ENCODE peak calls at places on chromosomes 3 and 15, in ten cellular contexts. M, U, A, K, Y, O, W, L, B and E are unnamed samples.
A peak's percentile ranks its signal among the peaks of the same experiment; 100 is the strongest.

GRCh38 chr3:14506626-14507344 is 33.4 kb downstream of the GRIP2 start:
- DNase-seq in B (peak; percentile 35), A (no peak), U (peak; percentile 13), L (no peak), M (no peak), W (no peak), K (no peak), Y (no peak), O (no peak), E (no peak)

GRCh38 chr3:138383715-138384114 is 35.3 kb downstream of the MRAS start:
- DNase-seq in K (no peak), U (no peak), B (no peak), O (no peak), W (no peak), Y (no peak), L (no peak), A (no peak), M (no peak), E (no peak)

GRCh38 chr3:86958534-86958933 is 32.4 kb downstream of the VGLL3 start:
- DNase-seq in A (peak; percentile 83), M (peak; percentile 60), K (no peak), L (no peak), O (no peak), Y (no peak), U (no peak), W (no peak), B (no peak), E (no peak)

GRCh38 chr3:112973325-112974177 is 1.4 kb downstream of the CD200R1 start:
- DNase-seq in K (no peak), U (no peak), B (no peak), M (no peak), O (peak; percentile 4), L (peak; percentile 28), Y (no peak), A (no peak), W (no peak), E (no peak)

GRCh38 chr3:65672876-65673815 is 365.6 kb downstream of the MAGI1 start:
- DNase-seq in A (peak; percentile 21), U (no peak), W (peak; percentile 48), Y (peak; percentile 69), K (peak; percentile 19), O (peak; percentile 35), B (peak; percentile 64), L (peak; percentile 1), M (peak; percentile 57), E (peak; percentile 24)

GRCh38 chr3:51974277-51974962 is 444 bp upstream of the ABHD14A start:
- DNase-seq in A (no peak), L (no peak), W (no peak), Y (no peak), O (no peak), M (no peak), K (no peak), B (peak; percentile 74), U (no peak), E (peak; percentile 58)

GRCh38 chr3:114151091-114151490 is 27.8 kb downstream of the DRD3 start:
- DNase-seq in W (no peak), M (no peak), A (no peak), B (no peak), Y (no peak), L (no peak), O (no peak), U (no peak), K (no peak), E (no peak)

GRCh38 chr15:60901647-60902046 is 327.5 kb downstream of the RORA start:
- DNase-seq in K (no peak), M (no peak), Y (no peak), O (no peak), L (no peak), B (no peak), A (no peak), W (no peak), U (peak; percentile 40), E (no peak)

GRCh38 chr15:72758195-72758594 is 25.4 kb downstream of the ADPGK start:
- DNase-seq in A (peak; percentile 89), B (no peak), U (no peak), O (no peak), K (no peak), L (no peak), M (peak; percentile 71), Y (no peak), W (no peak), E (peak; percentile 68)

GRCh38 chr3:166296179-166296783 is 459.1 kb upstream of the BCHE start:
- DNase-seq in Y (no peak), U (no peak), B (no peak), L (no peak), K (no peak), M (no peak), A (no peak), W (no peak), O (no peak), E (no peak)

GRCh38 chr3:14144423-14145075 is 19.7 kb downstream of the TMEM43 start:
- DNase-seq in A (peak; percentile 100), M (peak; percentile 99), O (peak; percentile 56), W (no peak), L (peak; percentile 35), K (peak; percentile 30), Y (no peak), U (peak; percentile 47), B (no peak), E (peak; percentile 83)

GRCh38 chr3:8742921-8743605 is 9.5 kb downstream of the CAV3 start:
- DNase-seq in L (no peak), B (no peak), K (no peak), Y (no peak), A (peak; percentile 77), W (no peak), M (no peak), O (no peak), U (no peak), E (no peak)

GRCh38 chr15:45587861-45588170 is 637 bp downstream of the BLOC1S6 start:
- DNase-seq in U (no peak), K (no peak), L (no peak), B (no peak), M (no peak), A (no peak), O (no peak), Y (no peak), W (no peak), E (no peak)

GRCh38 chr3:184642623-184643308 is 69.1 kb downstream of the MAGEF1 start:
- DNase-seq in M (no peak), B (no peak), L (no peak), U (no peak), K (no peak), A (no peak), O (no peak), Y (no peak), W (no peak), E (no peak)

GRCh38 chr15:94370197-94370987 is 139.0 kb downstream of the MCTP2 start:
- DNase-seq in L (no peak), O (no peak), Y (no peak), K (no peak), M (no peak), A (no peak), W (no peak), U (no peak), B (no peak), E (no peak)

GRCh38 chr3:180829409-180830405 is 82.8 kb upstream of the FXR1 start:
- DNase-seq in L (no peak), Y (no peak), K (no peak), U (no peak), B (no peak), O (no peak), M (no peak), W (no peak), A (no peak), E (no peak)

GRCh38 chr15:68798695-68799094 is 22.0 kb downstream of the ANP32A start:
- DNase-seq in L (no peak), B (no peak), W (no peak), U (no peak), K (no peak), Y (no peak), A (no peak), M (no peak), O (no peak), E (no peak)

GRCh38 chr15:67564590-67565345 is 22.3 kb downstream of the MAP2K5 start:
- DNase-seq in U (no peak), L (no peak), B (no peak), Y (no peak), O (no peak), K (no peak), A (no peak), M (no peak), W (no peak), E (no peak)

GRCh38 chr3:132854856-132855535 is 132.8 kb upstream of the NPHP3 start:
- DNase-seq in K (peak; percentile 19), A (no peak), O (no peak), W (no peak), U (no peak), M (no peak), L (no peak), B (no peak), Y (no peak), E (peak; percentile 63)

GRCh38 chr15:50675524-50676144 is 11.0 kb downstream of the TRPM7 start:
- DNase-seq in W (no peak), B (no peak), O (no peak), U (no peak), Y (no peak), A (peak; percentile 32), K (peak; percentile 11), M (no peak), L (no peak), E (no peak)